ENCODE peak calls at places on chromosomes 3 and 15, in six cellular contexts. One of them, this sample, is unnamed.

GRCh38 chr3:171936231-171936841 is 93.2 kb downstream of the TMEM212 start:
- DNase-seq in CD4-positive, alpha-beta T cell: no peak
- DNase-seq in psoas muscle: peak
- DNase-seq in PC-9: peak
- DNase-seq in neural progenitor cell: no peak
- DNase-seq in bronchial epithelial cell: peak
- DNase-seq in this sample: no peak

GRCh38 chr3:108208831-108209230 is 13.4 kb downstream of the IFT57 start:
- DNase-seq in CD4-positive, alpha-beta T cell: no peak
- DNase-seq in psoas muscle: no peak
- DNase-seq in PC-9: no peak
- DNase-seq in neural progenitor cell: no peak
- DNase-seq in bronchial epithelial cell: peak
- DNase-seq in this sample: no peak

GRCh38 chr3:129116482-129116946 is 5.1 kb downstream of the RAB43 start:
- DNase-seq in CD4-positive, alpha-beta T cell: peak
- DNase-seq in psoas muscle: no peak
- DNase-seq in PC-9: no peak
- DNase-seq in neural progenitor cell: peak
- DNase-seq in bronchial epithelial cell: no peak
- DNase-seq in this sample: no peak

GRCh38 chr3:31188112-31188511 is 293.7 kb upstream of the GADL1 start:
- DNase-seq in CD4-positive, alpha-beta T cell: no peak
- DNase-seq in psoas muscle: no peak
- DNase-seq in PC-9: no peak
- DNase-seq in neural progenitor cell: no peak
- DNase-seq in bronchial epithelial cell: no peak
- DNase-seq in this sample: no peak

GRCh38 chr15:28103402-28103801 is 4.3 kb upstream of the OCA2 start:
- DNase-seq in CD4-positive, alpha-beta T cell: no peak
- DNase-seq in psoas muscle: no peak
- DNase-seq in PC-9: no peak
- DNase-seq in neural progenitor cell: no peak
- DNase-seq in bronchial epithelial cell: no peak
- DNase-seq in this sample: no peak

GRCh38 chr15:77795446-77795845 is 162.7 kb upstream of the LINGO1 start:
- DNase-seq in CD4-positive, alpha-beta T cell: no peak
- DNase-seq in psoas muscle: no peak
- DNase-seq in PC-9: no peak
- DNase-seq in neural progenitor cell: peak
- DNase-seq in bronchial epithelial cell: no peak
- DNase-seq in this sample: no peak

GRCh38 chr15:34049096-34049495 is 10.1 kb upstream of the AVEN start:
- DNase-seq in CD4-positive, alpha-beta T cell: no peak
- DNase-seq in psoas muscle: no peak
- DNase-seq in PC-9: peak
- DNase-seq in neural progenitor cell: no peak
- DNase-seq in bronchial epithelial cell: peak
- DNase-seq in this sample: no peak

GRCh38 chr3:157078131-157078835 is 81.7 kb downstream of the CCNL1 start:
- DNase-seq in CD4-positive, alpha-beta T cell: no peak
- DNase-seq in psoas muscle: no peak
- DNase-seq in PC-9: no peak
- DNase-seq in neural progenitor cell: no peak
- DNase-seq in bronchial epithelial cell: no peak
- DNase-seq in this sample: no peak

GRCh38 chr3:109977903-109978302 is 640.6 kb upstream of the DPPA4 start:
- DNase-seq in CD4-positive, alpha-beta T cell: no peak
- DNase-seq in psoas muscle: no peak
- DNase-seq in PC-9: no peak
- DNase-seq in neural progenitor cell: no peak
- DNase-seq in bronchial epithelial cell: no peak
- DNase-seq in this sample: no peak

GRCh38 chr3:100988080-100988479 is 5.1 kb downstream of the ABI3BP start:
- DNase-seq in CD4-positive, alpha-beta T cell: no peak
- DNase-seq in psoas muscle: no peak
- DNase-seq in PC-9: no peak
- DNase-seq in neural progenitor cell: no peak
- DNase-seq in bronchial epithelial cell: no peak
- DNase-seq in this sample: no peak

GRCh38 chr15:75654201-75654907 is 6.6 kb downstream of the SNX33 start:
- DNase-seq in CD4-positive, alpha-beta T cell: no peak
- DNase-seq in psoas muscle: no peak
- DNase-seq in PC-9: no peak
- DNase-seq in neural progenitor cell: no peak
- DNase-seq in bronchial epithelial cell: no peak
- DNase-seq in this sample: no peak

GRCh38 chr3:116285781-116286180 is 159.5 kb downstream of the LSAMP start:
- DNase-seq in CD4-positive, alpha-beta T cell: no peak
- DNase-seq in psoas muscle: no peak
- DNase-seq in PC-9: no peak
- DNase-seq in neural progenitor cell: peak
- DNase-seq in bronchial epithelial cell: no peak
- DNase-seq in this sample: no peak

GRCh38 chr3:197256836-197257444 is 41.5 kb downstream of the DLG1 start:
- DNase-seq in CD4-positive, alpha-beta T cell: peak
- DNase-seq in psoas muscle: no peak
- DNase-seq in PC-9: peak
- DNase-seq in neural progenitor cell: peak
- DNase-seq in bronchial epithelial cell: peak
- DNase-seq in this sample: peak

GRCh38 chr15:68408526-68408925 is 23.4 kb downstream of the ITGA11 start:
- DNase-seq in CD4-positive, alpha-beta T cell: no peak
- DNase-seq in psoas muscle: no peak
- DNase-seq in PC-9: no peak
- DNase-seq in neural progenitor cell: no peak
- DNase-seq in bronchial epithelial cell: no peak
- DNase-seq in this sample: no peak

GRCh38 chr3:151362798-151363197 is 21.8 kb downstream of the P2RY12 start:
- DNase-seq in CD4-positive, alpha-beta T cell: no peak
- DNase-seq in psoas muscle: no peak
- DNase-seq in PC-9: no peak
- DNase-seq in neural progenitor cell: no peak
- DNase-seq in bronchial epithelial cell: no peak
- DNase-seq in this sample: no peak

GRCh38 chr3:101810023-101810415 is 31.0 kb downstream of the NXPE3 start:
- DNase-seq in CD4-positive, alpha-beta T cell: no peak
- DNase-seq in psoas muscle: no peak
- DNase-seq in PC-9: no peak
- DNase-seq in neural progenitor cell: no peak
- DNase-seq in bronchial epithelial cell: no peak
- DNase-seq in this sample: no peak

GRCh38 chr3:45592405-45592804 is 2.1 kb upstream of the LIMD1 start:
- DNase-seq in CD4-positive, alpha-beta T cell: no peak
- DNase-seq in psoas muscle: no peak
- DNase-seq in PC-9: no peak
- DNase-seq in neural progenitor cell: no peak
- DNase-seq in bronchial epithelial cell: no peak
- DNase-seq in this sample: no peak

GRCh38 chr3:45595364-45596154 is 1.0 kb downstream of the LIMD1 start:
- DNase-seq in CD4-positive, alpha-beta T cell: no peak
- DNase-seq in psoas muscle: peak
- DNase-seq in PC-9: peak
- DNase-seq in neural progenitor cell: no peak
- DNase-seq in bronchial epithelial cell: no peak
- DNase-seq in this sample: peak

GRCh38 chr3:45596290-45596791 is 1.8 kb downstream of the LIMD1 start:
- DNase-seq in CD4-positive, alpha-beta T cell: no peak
- DNase-seq in psoas muscle: no peak
- DNase-seq in PC-9: no peak
- DNase-seq in neural progenitor cell: no peak
- DNase-seq in bronchial epithelial cell: no peak
- DNase-seq in this sample: no peak

GRCh38 chr3:45592830-45593707 is 1.5 kb upstream of the LIMD1 start:
- DNase-seq in CD4-positive, alpha-beta T cell: peak
- DNase-seq in psoas muscle: peak
- DNase-seq in PC-9: peak
- DNase-seq in neural progenitor cell: peak
- DNase-seq in bronchial epithelial cell: peak
- DNase-seq in this sample: peak

DNA sequence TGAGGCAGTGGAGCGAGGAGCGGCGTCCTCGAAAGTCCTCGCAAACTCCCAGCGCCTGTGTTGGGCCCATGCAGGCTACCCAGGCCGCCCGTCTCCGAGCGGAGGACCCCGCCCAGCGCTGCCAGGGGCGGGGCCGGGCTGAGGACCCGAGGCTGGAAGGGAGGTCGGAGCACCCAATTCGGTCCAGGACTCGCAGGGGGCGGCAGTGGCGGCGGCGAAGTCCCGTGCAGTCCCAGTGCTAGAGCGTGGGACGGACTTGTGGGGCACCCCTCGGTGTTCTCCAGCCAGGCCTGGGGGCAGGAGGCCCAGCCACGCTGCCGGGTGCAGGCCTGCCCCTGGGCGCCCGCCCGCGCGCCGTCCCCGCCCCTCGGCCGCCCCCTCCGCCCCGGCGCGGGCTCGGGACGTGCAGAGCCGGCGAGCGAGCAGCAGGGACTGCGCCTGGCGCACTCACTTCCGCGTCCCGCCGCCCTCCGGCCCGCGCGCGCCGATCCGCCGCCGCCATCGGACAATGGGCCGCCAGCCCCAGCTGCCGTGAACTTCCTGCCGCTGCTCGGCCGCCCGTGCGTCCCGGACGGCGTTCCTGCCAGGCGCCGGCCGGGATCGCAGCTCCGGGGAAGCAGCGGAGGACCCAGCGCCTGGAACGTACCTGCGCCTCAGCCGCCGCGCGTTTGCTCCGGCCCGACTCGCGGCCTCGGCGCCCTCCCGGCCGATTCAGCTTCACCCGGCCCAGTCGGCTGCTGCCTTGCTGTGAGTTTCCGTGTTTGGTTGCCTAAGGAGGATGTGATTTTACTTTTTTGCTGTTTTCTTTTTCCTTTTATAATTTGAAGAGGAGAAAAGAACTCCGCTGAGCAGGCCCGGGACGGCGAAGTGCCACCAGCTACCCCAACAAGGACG is 596 bp upstream of the LIMD1 start:
- DNase-seq in CD4-positive, alpha-beta T cell: peak
- DNase-seq in psoas muscle: peak
- DNase-seq in PC-9: peak
- DNase-seq in neural progenitor cell: peak
- DNase-seq in bronchial epithelial cell: peak
- DNase-seq in this sample: peak
- TF ChIP-seq CTCF in CD4-positive, alpha-beta T cell: no peak
- TF ChIP-seq CTCF in psoas muscle: no peak
- TF ChIP-seq CTCF in PC-9: no peak
- TF ChIP-seq CTCF in neural progenitor cell: no peak
- TF ChIP-seq CTCF in bronchial epithelial cell: no peak
- TF ChIP-seq CTCF in this sample: no peak

DNA sequence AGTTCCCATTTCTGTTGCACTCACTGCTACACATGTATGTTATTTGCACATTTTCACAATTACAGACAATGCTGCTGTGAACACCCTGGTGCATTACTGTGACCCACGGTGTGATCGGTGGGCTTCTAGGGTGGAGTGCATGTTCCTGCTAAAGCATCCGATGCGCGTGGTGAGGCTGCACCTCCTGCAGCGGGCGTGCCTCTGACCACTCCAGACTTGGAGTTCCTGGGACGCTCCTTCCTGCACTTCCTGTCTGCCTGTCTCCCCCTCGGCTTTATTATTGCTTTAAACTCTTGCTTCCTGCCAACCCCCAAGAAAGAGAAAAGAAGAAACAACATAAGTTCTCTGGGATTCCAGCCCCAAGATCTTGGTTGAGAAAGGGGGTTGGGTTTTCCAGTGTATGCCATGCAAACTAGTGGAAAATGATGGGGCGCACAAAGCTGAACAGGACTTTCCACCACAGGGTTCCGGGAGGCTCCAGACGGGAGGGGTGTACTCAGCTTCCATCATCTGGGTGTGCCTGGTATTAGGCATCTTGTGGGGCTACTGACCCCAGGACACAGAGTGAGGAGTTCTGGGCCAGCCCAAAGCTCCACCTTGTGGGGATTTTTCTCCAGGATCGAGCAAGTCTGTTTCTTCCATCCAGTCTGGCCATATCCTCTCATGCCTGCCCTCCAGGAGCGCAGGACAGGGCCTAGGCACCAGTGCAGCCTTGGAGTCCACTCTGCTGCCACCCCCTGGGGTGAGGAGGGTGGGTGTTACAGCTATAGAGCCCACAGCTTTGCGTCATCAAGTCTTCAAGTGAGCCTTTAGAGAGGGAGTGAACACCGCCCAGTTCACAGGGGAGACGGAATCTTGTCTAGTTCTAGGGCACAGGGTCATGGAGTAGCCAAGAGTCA is 11.2 kb downstream of the RPL32 start:
- DNase-seq in CD4-positive, alpha-beta T cell: no peak
- DNase-seq in psoas muscle: no peak
- DNase-seq in PC-9: no peak
- DNase-seq in neural progenitor cell: no peak
- DNase-seq in bronchial epithelial cell: peak
- DNase-seq in this sample: peak
- TF ChIP-seq CTCF in CD4-positive, alpha-beta T cell: no peak
- TF ChIP-seq CTCF in psoas muscle: no peak
- TF ChIP-seq CTCF in PC-9: peak
- TF ChIP-seq CTCF in neural progenitor cell: no peak
- TF ChIP-seq CTCF in bronchial epithelial cell: no peak
- TF ChIP-seq CTCF in this sample: peak

GRCh38 chr15:38768970-38769369 is 204.4 kb upstream of the RASGRP1 start:
- DNase-seq in CD4-positive, alpha-beta T cell: no peak
- DNase-seq in psoas muscle: peak
- DNase-seq in PC-9: no peak
- DNase-seq in neural progenitor cell: peak
- DNase-seq in bronchial epithelial cell: peak
- DNase-seq in this sample: no peak
- TF ChIP-seq CTCF in CD4-positive, alpha-beta T cell: no peak
- TF ChIP-seq CTCF in psoas muscle: no peak
- TF ChIP-seq CTCF in PC-9: no peak
- TF ChIP-seq CTCF in neural progenitor cell: peak
- TF ChIP-seq CTCF in bronchial epithelial cell: peak
- TF ChIP-seq CTCF in this sample: peak

GRCh38 chr3:14213066-14213774 is 34.6 kb downstream of the LSM3 start:
- DNase-seq in CD4-positive, alpha-beta T cell: no peak
- DNase-seq in psoas muscle: no peak
- DNase-seq in PC-9: no peak
- DNase-seq in neural progenitor cell: no peak
- DNase-seq in bronchial epithelial cell: no peak
- DNase-seq in this sample: no peak
- TF ChIP-seq CTCF in CD4-positive, alpha-beta T cell: no peak
- TF ChIP-seq CTCF in psoas muscle: no peak
- TF ChIP-seq CTCF in PC-9: no peak
- TF ChIP-seq CTCF in neural progenitor cell: no peak
- TF ChIP-seq CTCF in bronchial epithelial cell: no peak
- TF ChIP-seq CTCF in this sample: no peak

GRCh38 chr15:89129123-89129815 is 41.0 kb downstream of the ABHD2 start:
- DNase-seq in CD4-positive, alpha-beta T cell: peak
- DNase-seq in psoas muscle: no peak
- DNase-seq in PC-9: no peak
- DNase-seq in neural progenitor cell: peak
- DNase-seq in bronchial epithelial cell: peak
- DNase-seq in this sample: peak
- TF ChIP-seq CTCF in CD4-positive, alpha-beta T cell: peak
- TF ChIP-seq CTCF in psoas muscle: peak
- TF ChIP-seq CTCF in PC-9: peak
- TF ChIP-seq CTCF in neural progenitor cell: peak
- TF ChIP-seq CTCF in bronchial epithelial cell: peak
- TF ChIP-seq CTCF in this sample: peak

GRCh38 chr3:15205934-15206661 is at the start of gene CAPN7:
- DNase-seq in CD4-positive, alpha-beta T cell: peak
- DNase-seq in psoas muscle: peak
- DNase-seq in PC-9: peak
- DNase-seq in neural progenitor cell: peak
- DNase-seq in bronchial epithelial cell: peak
- DNase-seq in this sample: peak
- TF ChIP-seq CTCF in CD4-positive, alpha-beta T cell: no peak
- TF ChIP-seq CTCF in psoas muscle: peak
- TF ChIP-seq CTCF in PC-9: no peak
- TF ChIP-seq CTCF in neural progenitor cell: peak
- TF ChIP-seq CTCF in bronchial epithelial cell: peak
- TF ChIP-seq CTCF in this sample: peak

This sample was measured in K562.